ENCODE peak calls at places on chromosomes 4 and X, in eight cellular contexts. One of them, this sample, is unnamed.

GRCh38 chrX:10597871-10598270 is 22.5 kb downstream of the MID1 start:
- DNase-seq in HCT116: no peak
- DNase-seq in CD14-positive monocyte: no peak
- DNase-seq in HFFc6: peak
- DNase-seq in heart left ventricle: peak
- DNase-seq in A549: no peak
- DNase-seq in CD4-positive, alpha-beta T cell: no peak
- DNase-seq in PC-9: no peak
- DNase-seq in this sample: no peak

GRCh38 chrX:84907324-84907946 is 96.2 kb upstream of the APOOL start:
- DNase-seq in CD14-positive monocyte: no peak
- DNase-seq in HFFc6: peak
- DNase-seq in CD4-positive, alpha-beta T cell: no peak
- DNase-seq in heart left ventricle: no peak
- DNase-seq in A549: no peak
- DNase-seq in HCT116: no peak
- DNase-seq in PC-9: no peak
- DNase-seq in this sample: no peak

GRCh38 chrX:134604701-134605271 is 53.5 kb downstream of the PLAC1 start:
- DNase-seq in PC-9: no peak
- DNase-seq in heart left ventricle: no peak
- DNase-seq in A549: peak
- DNase-seq in HFFc6: no peak
- DNase-seq in CD14-positive monocyte: no peak
- DNase-seq in CD4-positive, alpha-beta T cell: no peak
- DNase-seq in HCT116: peak
- DNase-seq in this sample: no peak

GRCh38 chrX:154734101-154734781 is 16.6 kb downstream of the GAB3 start:
- DNase-seq in HFFc6: peak
- DNase-seq in HCT116: no peak
- DNase-seq in PC-9: no peak
- DNase-seq in CD4-positive, alpha-beta T cell: no peak
- DNase-seq in CD14-positive monocyte: peak
- DNase-seq in heart left ventricle: peak
- DNase-seq in A549: no peak
- DNase-seq in this sample: no peak

GRCh38 chrX:39550795-39551361 is 546.9 kb downstream of the BCOR start:
- DNase-seq in CD4-positive, alpha-beta T cell: no peak
- DNase-seq in heart left ventricle: no peak
- DNase-seq in PC-9: no peak
- DNase-seq in CD14-positive monocyte: no peak
- DNase-seq in A549: no peak
- DNase-seq in HFFc6: no peak
- DNase-seq in HCT116: no peak
- DNase-seq in this sample: no peak

GRCh38 chr4:3346146-3346545 is 53.3 kb downstream of the RGS12 start:
- DNase-seq in CD4-positive, alpha-beta T cell: no peak
- DNase-seq in heart left ventricle: peak
- DNase-seq in CD14-positive monocyte: no peak
- DNase-seq in A549: peak
- DNase-seq in HCT116: peak
- DNase-seq in HFFc6: peak
- DNase-seq in PC-9: peak
- DNase-seq in this sample: peak

GRCh38 chr4:107631568-107631967 is 88.5 kb downstream of the PAPSS1 start:
- DNase-seq in HFFc6: no peak
- DNase-seq in CD14-positive monocyte: no peak
- DNase-seq in CD4-positive, alpha-beta T cell: no peak
- DNase-seq in heart left ventricle: no peak
- DNase-seq in HCT116: no peak
- DNase-seq in PC-9: no peak
- DNase-seq in A549: no peak
- DNase-seq in this sample: peak

GRCh38 chr4:137541181-137541580 is 8.9 kb upstream of the PCDH18 start:
- DNase-seq in heart left ventricle: no peak
- DNase-seq in CD4-positive, alpha-beta T cell: no peak
- DNase-seq in A549: no peak
- DNase-seq in HFFc6: no peak
- DNase-seq in PC-9: no peak
- DNase-seq in HCT116: no peak
- DNase-seq in CD14-positive monocyte: no peak
- DNase-seq in this sample: no peak

GRCh38 chrX:30864383-30864785 is 24.7 kb downstream of the TAB3 start:
- DNase-seq in heart left ventricle: no peak
- DNase-seq in PC-9: no peak
- DNase-seq in HCT116: no peak
- DNase-seq in CD4-positive, alpha-beta T cell: no peak
- DNase-seq in A549: no peak
- DNase-seq in CD14-positive monocyte: no peak
- DNase-seq in HFFc6: no peak
- DNase-seq in this sample: no peak

GRCh38 chrX:23953908-23954269 is 46.1 kb downstream of the CXorf58 start:
- DNase-seq in A549: no peak
- DNase-seq in heart left ventricle: no peak
- DNase-seq in CD14-positive monocyte: no peak
- DNase-seq in HFFc6: no peak
- DNase-seq in PC-9: no peak
- DNase-seq in CD4-positive, alpha-beta T cell: no peak
- DNase-seq in HCT116: no peak
- DNase-seq in this sample: no peak
- TF ChIP-seq CTCF in A549: no peak
- TF ChIP-seq CTCF in heart left ventricle: no peak
- TF ChIP-seq CTCF in CD14-positive monocyte: no peak
- TF ChIP-seq CTCF in HFFc6: peak
- TF ChIP-seq CTCF in PC-9: no peak
- TF ChIP-seq CTCF in CD4-positive, alpha-beta T cell: peak
- TF ChIP-seq CTCF in HCT116: no peak
- TF ChIP-seq CTCF in this sample: no peak

GRCh38 chr4:111274060-111274459 is 651.2 kb upstream of the PITX2 start:
- DNase-seq in PC-9: no peak
- DNase-seq in CD14-positive monocyte: no peak
- DNase-seq in HCT116: no peak
- DNase-seq in heart left ventricle: no peak
- DNase-seq in HFFc6: no peak
- DNase-seq in CD4-positive, alpha-beta T cell: no peak
- DNase-seq in A549: no peak
- DNase-seq in this sample: no peak

GRCh38 chr4:111269439-111269838 is 646.6 kb upstream of the PITX2 start:
- DNase-seq in HCT116: no peak
- DNase-seq in heart left ventricle: no peak
- DNase-seq in CD14-positive monocyte: no peak
- DNase-seq in CD4-positive, alpha-beta T cell: no peak
- DNase-seq in A549: no peak
- DNase-seq in PC-9: no peak
- DNase-seq in HFFc6: peak
- DNase-seq in this sample: no peak

GRCh38 chr4:111268769-111269414 is 646.0 kb upstream of the PITX2 start:
- DNase-seq in CD4-positive, alpha-beta T cell: no peak
- DNase-seq in HFFc6: peak
- DNase-seq in CD14-positive monocyte: no peak
- DNase-seq in HCT116: no peak
- DNase-seq in PC-9: no peak
- DNase-seq in heart left ventricle: no peak
- DNase-seq in A549: no peak
- DNase-seq in this sample: no peak

GRCh38 chr4:111274486-111274885 is 651.6 kb upstream of the PITX2 start:
- DNase-seq in PC-9: no peak
- DNase-seq in CD14-positive monocyte: no peak
- DNase-seq in CD4-positive, alpha-beta T cell: no peak
- DNase-seq in HFFc6: no peak
- DNase-seq in A549: no peak
- DNase-seq in heart left ventricle: no peak
- DNase-seq in HCT116: no peak
- DNase-seq in this sample: no peak
- TF ChIP-seq CTCF in PC-9: no peak
- TF ChIP-seq CTCF in CD14-positive monocyte: no peak
- TF ChIP-seq CTCF in CD4-positive, alpha-beta T cell: no peak
- TF ChIP-seq CTCF in HFFc6: no peak
- TF ChIP-seq CTCF in A549: no peak
- TF ChIP-seq CTCF in heart left ventricle: no peak
- TF ChIP-seq CTCF in HCT116: no peak
- TF ChIP-seq CTCF in this sample: no peak

DNA sequence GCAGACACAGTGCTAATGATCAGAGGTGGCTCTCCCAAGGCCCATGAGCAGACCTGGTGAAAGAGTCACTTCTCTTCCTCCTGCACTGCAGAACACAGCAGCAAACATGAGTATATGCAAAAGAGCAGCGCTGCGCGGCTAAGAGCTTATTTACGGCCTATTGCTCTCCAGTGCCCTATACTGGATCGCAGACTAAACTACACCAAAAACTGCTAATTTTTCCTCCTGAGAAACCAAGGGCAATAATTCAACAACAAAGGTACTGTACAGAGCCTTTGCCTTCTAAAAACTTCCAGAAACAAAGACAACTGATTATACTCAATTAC is 702.5 kb downstream of the ARAP2 start:
- DNase-seq in A549: no peak
- DNase-seq in CD4-positive, alpha-beta T cell: no peak
- DNase-seq in HFFc6: no peak
- DNase-seq in heart left ventricle: no peak
- DNase-seq in HCT116: no peak
- DNase-seq in CD14-positive monocyte: no peak
- DNase-seq in PC-9: no peak
- DNase-seq in this sample: no peak
- TF ChIP-seq CTCF in A549: no peak
- TF ChIP-seq CTCF in CD4-positive, alpha-beta T cell: no peak
- TF ChIP-seq CTCF in HFFc6: no peak
- TF ChIP-seq CTCF in heart left ventricle: no peak
- TF ChIP-seq CTCF in HCT116: no peak
- TF ChIP-seq CTCF in CD14-positive monocyte: no peak
- TF ChIP-seq CTCF in PC-9: no peak
- TF ChIP-seq CTCF in this sample: peak

GRCh38 chr4:63558709-63559108 is 850.5 kb downstream of the TECRL start:
- DNase-seq in A549: no peak
- DNase-seq in PC-9: no peak
- DNase-seq in HCT116: no peak
- DNase-seq in CD4-positive, alpha-beta T cell: no peak
- DNase-seq in CD14-positive monocyte: no peak
- DNase-seq in HFFc6: no peak
- DNase-seq in heart left ventricle: no peak
- DNase-seq in this sample: no peak

GRCh38 chr4:63553123-63553522 is 856.1 kb downstream of the TECRL start:
- DNase-seq in HFFc6: no peak
- DNase-seq in PC-9: no peak
- DNase-seq in CD4-positive, alpha-beta T cell: no peak
- DNase-seq in A549: no peak
- DNase-seq in HCT116: no peak
- DNase-seq in CD14-positive monocyte: no peak
- DNase-seq in heart left ventricle: no peak
- DNase-seq in this sample: no peak

GRCh38 chr4:63556332-63556731 is 852.9 kb downstream of the TECRL start:
- DNase-seq in CD4-positive, alpha-beta T cell: no peak
- DNase-seq in HCT116: no peak
- DNase-seq in heart left ventricle: no peak
- DNase-seq in PC-9: no peak
- DNase-seq in CD14-positive monocyte: no peak
- DNase-seq in A549: no peak
- DNase-seq in HFFc6: no peak
- DNase-seq in this sample: no peak
- TF ChIP-seq CTCF in CD4-positive, alpha-beta T cell: no peak
- TF ChIP-seq CTCF in HCT116: no peak
- TF ChIP-seq CTCF in heart left ventricle: no peak
- TF ChIP-seq CTCF in PC-9: no peak
- TF ChIP-seq CTCF in CD14-positive monocyte: no peak
- TF ChIP-seq CTCF in A549: no peak
- TF ChIP-seq CTCF in HFFc6: no peak
- TF ChIP-seq CTCF in this sample: peak

GRCh38 chrX:143664302-143664701 is 28.4 kb upstream of the SLITRK4 start:
- DNase-seq in CD4-positive, alpha-beta T cell: no peak
- DNase-seq in A549: peak
- DNase-seq in HFFc6: no peak
- DNase-seq in heart left ventricle: no peak
- DNase-seq in CD14-positive monocyte: no peak
- DNase-seq in PC-9: no peak
- DNase-seq in HCT116: no peak
- DNase-seq in this sample: no peak
- TF ChIP-seq CTCF in CD4-positive, alpha-beta T cell: no peak
- TF ChIP-seq CTCF in A549: peak
- TF ChIP-seq CTCF in HFFc6: peak
- TF ChIP-seq CTCF in heart left ventricle: peak
- TF ChIP-seq CTCF in CD14-positive monocyte: peak
- TF ChIP-seq CTCF in PC-9: peak
- TF ChIP-seq CTCF in HCT116: no peak
- TF ChIP-seq CTCF in this sample: peak

GRCh38 chr4:112735474-112735951 is 98.6 kb downstream of the LARP7 start:
- DNase-seq in CD4-positive, alpha-beta T cell: no peak
- DNase-seq in A549: no peak
- DNase-seq in HCT116: no peak
- DNase-seq in PC-9: peak
- DNase-seq in CD14-positive monocyte: no peak
- DNase-seq in HFFc6: no peak
- DNase-seq in heart left ventricle: no peak
- DNase-seq in this sample: no peak
- TF ChIP-seq CTCF in CD4-positive, alpha-beta T cell: no peak
- TF ChIP-seq CTCF in A549: no peak
- TF ChIP-seq CTCF in HCT116: no peak
- TF ChIP-seq CTCF in PC-9: no peak
- TF ChIP-seq CTCF in CD14-positive monocyte: no peak
- TF ChIP-seq CTCF in HFFc6: no peak
- TF ChIP-seq CTCF in heart left ventricle: no peak
- TF ChIP-seq CTCF in this sample: no peak

GRCh38 chr4:111798840-111799239 is 346.4 kb upstream of the FAM241A start:
- DNase-seq in PC-9: no peak
- DNase-seq in HFFc6: no peak
- DNase-seq in A549: no peak
- DNase-seq in HCT116: no peak
- DNase-seq in CD4-positive, alpha-beta T cell: no peak
- DNase-seq in heart left ventricle: no peak
- DNase-seq in CD14-positive monocyte: no peak
- DNase-seq in this sample: no peak
- TF ChIP-seq CTCF in PC-9: peak
- TF ChIP-seq CTCF in HFFc6: peak
- TF ChIP-seq CTCF in A549: no peak
- TF ChIP-seq CTCF in HCT116: peak
- TF ChIP-seq CTCF in CD4-positive, alpha-beta T cell: no peak
- TF ChIP-seq CTCF in heart left ventricle: no peak
- TF ChIP-seq CTCF in CD14-positive monocyte: no peak
- TF ChIP-seq CTCF in this sample: peak

GRCh38 chr4:103429283-103429682 is 231.1 kb upstream of the CENPE start:
- DNase-seq in HCT116: peak
- DNase-seq in A549: no peak
- DNase-seq in CD4-positive, alpha-beta T cell: no peak
- DNase-seq in HFFc6: no peak
- DNase-seq in CD14-positive monocyte: no peak
- DNase-seq in PC-9: no peak
- DNase-seq in heart left ventricle: no peak
- DNase-seq in this sample: no peak
- TF ChIP-seq CTCF in HCT116: no peak
- TF ChIP-seq CTCF in A549: no peak
- TF ChIP-seq CTCF in CD4-positive, alpha-beta T cell: no peak
- TF ChIP-seq CTCF in HFFc6: peak
- TF ChIP-seq CTCF in CD14-positive monocyte: no peak
- TF ChIP-seq CTCF in PC-9: no peak
- TF ChIP-seq CTCF in heart left ventricle: no peak
- TF ChIP-seq CTCF in this sample: no peak